ENCODE peak calls at places on chromosome 1, in ten cellular contexts. P, K, X, R, T, B, G, I, F and S are unnamed samples.

GRCh38 chr1:203823306-203823705 is 27.9 kb downstream of the ZBED6 start:
- DNase-seq in P (no peak), K (peak), X (no peak), R (no peak), T (peak), B (no peak), G (no peak), I (no peak), F (no peak), S (no peak)

GRCh38 chr1:225881081-225882007 is 836 bp downstream of the TMEM63A start:
- DNase-seq in P (no peak), K (peak), X (peak), R (peak), T (peak), B (peak), G (no peak), I (no peak), F (no peak), S (peak)

GRCh38 chr1:246629976-246630375 is 63.7 kb downstream of the CNST start:
- DNase-seq in P (no peak), K (no peak), X (no peak), R (no peak), T (no peak), B (no peak), G (no peak), I (no peak), F (no peak), S (no peak)

GRCh38 chr1:85333186-85333585 is 56.8 kb upstream of the BCL10 start:
- DNase-seq in P (no peak), K (no peak), X (no peak), R (no peak), T (no peak), B (no peak), G (no peak), I (no peak), F (no peak), S (no peak)

GRCh38 chr1:118907466-118907865 is 80.7 kb downstream of the TBX15 start:
- DNase-seq in P (no peak), K (no peak), X (no peak), R (no peak), T (no peak), B (no peak), G (no peak), I (no peak), F (no peak), S (no peak)

GRCh38 chr1:222889445-222889844 is 74.6 kb downstream of the DISP1 start:
- DNase-seq in P (no peak), K (no peak), X (peak), R (no peak), T (peak), B (no peak), G (no peak), I (no peak), F (no peak), S (no peak)

GRCh38 chr1:194873328-194873923 is 1687.0 kb upstream of the B3GALT2 start:
- DNase-seq in P (no peak), K (no peak), X (peak), R (peak), T (peak), B (no peak), G (no peak), I (no peak), F (no peak), S (no peak)

GRCh38 chr1:72221811-72222210 is 60.5 kb downstream of the NEGR1 start:
- DNase-seq in P (no peak), K (no peak), X (no peak), R (no peak), T (no peak), B (no peak), G (no peak), I (no peak), F (no peak), S (no peak)

GRCh38 chr1:67814121-67814772 is 19.0 kb downstream of the GNG12 start:
- DNase-seq in P (no peak), K (peak), X (no peak), R (no peak), T (peak), B (no peak), G (no peak), I (no peak), F (no peak), S (no peak)